ENCODE peak calls at places on chromosomes 4 and X, in seven cellular contexts. One of them, this sample, is unnamed.

GRCh38 chr4:165974647-165975335 is 101.8 kb downstream of the TLL1 start:
- DNase-seq in tibial artery: no peak
- DNase-seq in fibroblast of pulmonary artery: no peak
- DNase-seq in bronchial epithelial cell: peak
- DNase-seq in PC-9: no peak
- DNase-seq in brain microvascular endothelial cell: no peak
- DNase-seq in HCT116: no peak
- DNase-seq in this sample: no peak

GRCh38 chr4:175238827-175239517 is 320.8 kb downstream of the ADAM29 start:
- DNase-seq in tibial artery: no peak
- DNase-seq in fibroblast of pulmonary artery: no peak
- DNase-seq in bronchial epithelial cell: peak
- DNase-seq in PC-9: no peak
- DNase-seq in brain microvascular endothelial cell: no peak
- DNase-seq in HCT116: no peak
- DNase-seq in this sample: no peak

GRCh38 chrX:73127700-73128241 is 48.5 kb upstream of the PABPC1L2A start:
- DNase-seq in tibial artery: no peak
- DNase-seq in fibroblast of pulmonary artery: no peak
- DNase-seq in bronchial epithelial cell: peak
- DNase-seq in PC-9: no peak
- DNase-seq in brain microvascular endothelial cell: no peak
- DNase-seq in HCT116: no peak
- DNase-seq in this sample: no peak

GRCh38 chr4:83618991-83619390 is 83.1 kb downstream of the GPAT3 start:
- DNase-seq in tibial artery: no peak
- DNase-seq in fibroblast of pulmonary artery: peak
- DNase-seq in bronchial epithelial cell: peak
- DNase-seq in PC-9: peak
- DNase-seq in brain microvascular endothelial cell: no peak
- DNase-seq in HCT116: no peak
- DNase-seq in this sample: peak

GRCh38 chr4:67371563-67371962 is 173.7 kb downstream of the CENPC start:
- DNase-seq in tibial artery: no peak
- DNase-seq in fibroblast of pulmonary artery: no peak
- DNase-seq in bronchial epithelial cell: no peak
- DNase-seq in PC-9: no peak
- DNase-seq in brain microvascular endothelial cell: no peak
- DNase-seq in HCT116: no peak
- DNase-seq in this sample: no peak

GRCh38 chr4:6840062-6840976 is 57.8 kb downstream of the KIAA0232 start:
- DNase-seq in tibial artery: no peak
- DNase-seq in fibroblast of pulmonary artery: peak
- DNase-seq in bronchial epithelial cell: no peak
- DNase-seq in PC-9: peak
- DNase-seq in brain microvascular endothelial cell: peak
- DNase-seq in HCT116: no peak
- DNase-seq in this sample: no peak

GRCh38 chr4:108377021-108377420 is 208.3 kb upstream of the LEF1 start:
- DNase-seq in tibial artery: no peak
- DNase-seq in fibroblast of pulmonary artery: no peak
- DNase-seq in bronchial epithelial cell: no peak
- DNase-seq in PC-9: no peak
- DNase-seq in brain microvascular endothelial cell: no peak
- DNase-seq in HCT116: no peak
- DNase-seq in this sample: no peak

GRCh38 chrX:84188320-84188834 is 378 bp upstream of the RPS6KA6 start:
- DNase-seq in tibial artery: peak
- DNase-seq in fibroblast of pulmonary artery: peak
- DNase-seq in bronchial epithelial cell: peak
- DNase-seq in PC-9: no peak
- DNase-seq in brain microvascular endothelial cell: peak
- DNase-seq in HCT116: no peak
- DNase-seq in this sample: peak

GRCh38 chr4:108650212-108651067 is at the start of gene OSTC:
- DNase-seq in tibial artery: peak
- DNase-seq in fibroblast of pulmonary artery: peak
- DNase-seq in bronchial epithelial cell: peak
- DNase-seq in PC-9: peak
- DNase-seq in brain microvascular endothelial cell: peak
- DNase-seq in HCT116: peak
- DNase-seq in this sample: peak

GRCh38 chrX:110966839-110967238 is 129.2 kb upstream of the PAK3 start:
- DNase-seq in tibial artery: no peak
- DNase-seq in fibroblast of pulmonary artery: peak
- DNase-seq in bronchial epithelial cell: peak
- DNase-seq in PC-9: no peak
- DNase-seq in brain microvascular endothelial cell: no peak
- DNase-seq in HCT116: no peak
- DNase-seq in this sample: no peak

GRCh38 chrX:107450823-107451509 is 1.5 kb downstream of the FRMPD3 start:
- DNase-seq in tibial artery: no peak
- DNase-seq in fibroblast of pulmonary artery: no peak
- DNase-seq in bronchial epithelial cell: no peak
- DNase-seq in PC-9: no peak
- DNase-seq in brain microvascular endothelial cell: no peak
- DNase-seq in HCT116: no peak
- DNase-seq in this sample: no peak

GRCh38 chrX:69323786-69324720 is 158.8 kb upstream of the PJA1 start:
- DNase-seq in tibial artery: no peak
- DNase-seq in fibroblast of pulmonary artery: no peak
- DNase-seq in bronchial epithelial cell: no peak
- DNase-seq in PC-9: no peak
- DNase-seq in brain microvascular endothelial cell: no peak
- DNase-seq in HCT116: no peak
- DNase-seq in this sample: no peak

DNA sequence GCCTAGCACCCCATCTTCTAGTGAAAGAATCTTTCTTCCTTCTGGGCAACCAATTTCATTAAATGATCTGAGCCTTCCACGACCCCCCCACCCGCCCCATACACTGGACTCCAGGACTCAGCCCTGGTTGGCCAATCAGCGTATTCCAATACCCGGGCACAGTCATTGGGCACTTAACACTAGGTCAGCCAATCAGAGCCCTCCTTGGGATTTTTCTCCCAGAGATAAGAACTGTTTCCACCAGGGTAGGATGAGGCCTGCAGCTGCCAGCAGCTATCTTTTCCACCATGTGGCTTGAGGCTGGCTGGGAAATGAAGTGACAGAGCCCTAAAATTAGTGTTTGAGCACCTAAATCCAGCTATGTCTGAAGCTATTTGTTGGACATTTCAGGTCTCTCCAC is 418.8 kb downstream of the BCOR start:
- DNase-seq in tibial artery: no peak
- DNase-seq in fibroblast of pulmonary artery: no peak
- DNase-seq in bronchial epithelial cell: no peak
- DNase-seq in PC-9: no peak
- DNase-seq in brain microvascular endothelial cell: no peak
- DNase-seq in HCT116: no peak
- DNase-seq in this sample: no peak
- TF ChIP-seq CTCF in tibial artery: no peak
- TF ChIP-seq CTCF in fibroblast of pulmonary artery: no peak
- TF ChIP-seq CTCF in bronchial epithelial cell: no peak
- TF ChIP-seq CTCF in PC-9: no peak
- TF ChIP-seq CTCF in brain microvascular endothelial cell: no peak
- TF ChIP-seq CTCF in HCT116: no peak
- TF ChIP-seq CTCF in this sample: no peak

GRCh38 chr4:39658756-39659155 is 20.1 kb upstream of the SMIM14 start:
- DNase-seq in tibial artery: no peak
- DNase-seq in fibroblast of pulmonary artery: peak
- DNase-seq in bronchial epithelial cell: no peak
- DNase-seq in PC-9: no peak
- DNase-seq in brain microvascular endothelial cell: no peak
- DNase-seq in HCT116: no peak
- DNase-seq in this sample: no peak
- TF ChIP-seq CTCF in tibial artery: peak
- TF ChIP-seq CTCF in fibroblast of pulmonary artery: peak
- TF ChIP-seq CTCF in bronchial epithelial cell: peak
- TF ChIP-seq CTCF in PC-9: peak
- TF ChIP-seq CTCF in brain microvascular endothelial cell: peak
- TF ChIP-seq CTCF in HCT116: peak
- TF ChIP-seq CTCF in this sample: no peak

DNA sequence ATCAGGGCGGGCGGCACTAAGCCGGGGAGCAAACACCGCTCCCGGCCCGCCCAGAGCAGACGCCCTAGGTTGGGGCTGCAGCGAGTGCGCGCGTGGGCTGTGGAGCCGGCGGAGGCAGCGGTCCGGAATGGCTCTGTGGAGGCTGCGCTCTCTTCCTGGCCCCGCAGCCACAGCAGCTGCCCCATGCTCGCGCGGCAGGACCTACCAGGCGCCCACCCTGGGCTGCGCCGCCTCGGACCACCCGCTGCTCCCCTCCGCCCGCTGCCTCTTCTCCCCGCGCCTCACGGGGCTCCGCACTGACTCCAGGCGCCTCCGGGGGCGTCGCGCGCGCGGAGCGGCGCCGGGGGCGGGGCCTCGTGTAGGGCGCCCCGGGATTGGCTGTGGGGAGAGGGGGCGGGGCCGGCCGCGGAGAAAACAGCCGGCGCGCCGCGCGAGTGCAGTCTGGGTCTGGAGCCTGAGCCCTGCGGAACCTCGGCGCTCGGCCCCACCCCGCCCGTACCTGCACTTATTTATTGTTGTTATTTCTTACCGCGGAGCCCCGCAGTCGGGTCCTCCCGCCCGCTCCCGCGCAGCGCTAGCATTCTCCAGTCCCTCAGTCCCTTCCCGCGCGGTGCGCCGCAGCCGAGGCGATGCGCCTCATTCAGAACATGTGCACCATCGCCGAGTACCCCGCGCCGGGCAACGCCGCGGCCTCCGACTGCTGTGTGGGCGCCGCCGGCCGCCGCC is at the start of gene RASL11B:
- DNase-seq in tibial artery: peak
- DNase-seq in fibroblast of pulmonary artery: peak
- DNase-seq in bronchial epithelial cell: peak
- DNase-seq in PC-9: no peak
- DNase-seq in brain microvascular endothelial cell: peak
- DNase-seq in HCT116: peak
- DNase-seq in this sample: peak
- TF ChIP-seq CTCF in tibial artery: peak
- TF ChIP-seq CTCF in fibroblast of pulmonary artery: no peak
- TF ChIP-seq CTCF in bronchial epithelial cell: no peak
- TF ChIP-seq CTCF in PC-9: no peak
- TF ChIP-seq CTCF in brain microvascular endothelial cell: no peak
- TF ChIP-seq CTCF in HCT116: no peak
- TF ChIP-seq CTCF in this sample: no peak

GRCh38 chr4:89299153-89299789 is 8.3 kb downstream of the GPRIN3 start:
- DNase-seq in tibial artery: no peak
- DNase-seq in fibroblast of pulmonary artery: no peak
- DNase-seq in bronchial epithelial cell: no peak
- DNase-seq in PC-9: no peak
- DNase-seq in brain microvascular endothelial cell: no peak
- DNase-seq in HCT116: no peak
- DNase-seq in this sample: peak
- TF ChIP-seq CTCF in tibial artery: no peak
- TF ChIP-seq CTCF in fibroblast of pulmonary artery: no peak
- TF ChIP-seq CTCF in bronchial epithelial cell: no peak
- TF ChIP-seq CTCF in PC-9: no peak
- TF ChIP-seq CTCF in brain microvascular endothelial cell: no peak
- TF ChIP-seq CTCF in HCT116: no peak
- TF ChIP-seq CTCF in this sample: no peak

GRCh38 chr4:73127839-73128448 is 58.4 kb upstream of the COX18 start:
- DNase-seq in tibial artery: no peak
- DNase-seq in fibroblast of pulmonary artery: peak
- DNase-seq in bronchial epithelial cell: peak
- DNase-seq in PC-9: no peak
- DNase-seq in brain microvascular endothelial cell: peak
- DNase-seq in HCT116: no peak
- DNase-seq in this sample: peak
- TF ChIP-seq CTCF in tibial artery: no peak
- TF ChIP-seq CTCF in fibroblast of pulmonary artery: peak
- TF ChIP-seq CTCF in bronchial epithelial cell: peak
- TF ChIP-seq CTCF in PC-9: no peak
- TF ChIP-seq CTCF in brain microvascular endothelial cell: peak
- TF ChIP-seq CTCF in HCT116: peak
- TF ChIP-seq CTCF in this sample: no peak

GRCh38 chrX:119121341-119121740 is 6.3 kb downstream of the KIAA1210 start:
- DNase-seq in tibial artery: no peak
- DNase-seq in fibroblast of pulmonary artery: peak
- DNase-seq in bronchial epithelial cell: peak
- DNase-seq in PC-9: no peak
- DNase-seq in brain microvascular endothelial cell: peak
- DNase-seq in HCT116: no peak
- DNase-seq in this sample: no peak

DNA sequence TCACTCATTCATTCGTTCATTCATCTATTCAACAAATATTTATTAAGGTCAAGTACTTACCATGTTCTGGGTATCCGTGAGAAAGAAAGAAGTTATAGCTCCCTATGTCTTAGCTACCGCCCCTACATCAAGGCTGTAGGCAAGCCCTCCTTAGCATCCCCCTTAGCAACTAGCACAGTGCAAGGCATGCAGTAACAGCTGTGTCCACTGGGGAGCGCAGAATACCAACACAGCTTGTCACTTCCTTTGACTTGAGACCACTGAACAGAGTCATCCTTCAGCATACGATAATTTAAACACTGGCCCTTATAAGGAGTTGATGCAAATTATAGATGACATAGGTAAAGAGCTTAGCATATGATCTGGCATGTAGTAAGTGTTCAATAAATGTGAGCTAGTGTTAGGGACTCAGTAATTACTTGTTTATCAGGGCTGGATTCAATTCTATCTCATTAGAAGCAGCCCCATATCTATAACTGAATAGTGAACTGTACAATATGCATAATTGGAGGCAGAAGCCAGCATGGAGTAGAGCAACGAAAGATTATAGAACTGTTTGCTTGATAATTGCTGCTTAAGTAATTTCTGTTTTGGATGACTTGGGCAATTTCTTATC is 8.7 kb downstream of the KIAA1210 start:
- DNase-seq in tibial artery: peak
- DNase-seq in fibroblast of pulmonary artery: peak
- DNase-seq in bronchial epithelial cell: peak
- DNase-seq in PC-9: peak
- DNase-seq in brain microvascular endothelial cell: peak
- DNase-seq in HCT116: peak
- DNase-seq in this sample: peak
- TF ChIP-seq CTCF in tibial artery: peak
- TF ChIP-seq CTCF in fibroblast of pulmonary artery: peak
- TF ChIP-seq CTCF in bronchial epithelial cell: peak
- TF ChIP-seq CTCF in PC-9: peak
- TF ChIP-seq CTCF in brain microvascular endothelial cell: peak
- TF ChIP-seq CTCF in HCT116: peak
- TF ChIP-seq CTCF in this sample: peak

This sample was measured in Calu3.